ENCODE peak calls at places on chromosomes 6 and 20, in ten cellular contexts. F, Y, W, R, H, X, A, L, C and Z are unnamed samples.

GRCh38 chr20:44908987-44909871 is 631 bp upstream of the PABPC1L start:
- DNase-seq in F (no peak), Y (no peak), W (no peak), R (no peak), H (no peak), X (no peak), A (no peak), L (no peak), C (no peak), Z (no peak)

GRCh38 chr20:63316502-63316921 is 23.5 kb downstream of the COL20A1 start:
- DNase-seq in F (peak; percentile 24), Y (peak; percentile 17), W (no peak), R (no peak), H (no peak), X (no peak), A (no peak), L (no peak), C (no peak), Z (no peak)

GRCh38 chr6:54876365-54876764 is 29.8 kb downstream of the FAM83B start:
- DNase-seq in F (no peak), Y (no peak), W (no peak), R (no peak), H (no peak), X (peak; percentile 57), A (no peak), L (no peak), C (no peak), Z (no peak)

GRCh38 chr6:80535914-80536565 is 429.6 kb downstream of the BCKDHB start:
- DNase-seq in F (no peak), Y (no peak), W (no peak), R (no peak), H (no peak), X (no peak), A (no peak), L (no peak), C (peak; percentile 89), Z (no peak)

GRCh38 chr6:130417951-130418350 is 52.1 kb downstream of the TMEM200A start:
- DNase-seq in F (no peak), Y (no peak), W (no peak), R (no peak), H (peak; percentile 9), X (no peak), A (no peak), L (no peak), C (peak; percentile 9), Z (no peak)

GRCh38 chr6:160832422-160832821 is 130.4 kb downstream of the PLG start:
- DNase-seq in F (no peak), Y (no peak), W (no peak), R (no peak), H (no peak), X (no peak), A (no peak), L (no peak), C (peak; percentile 23), Z (no peak)

GRCh38 chr6:116633685-116634084 is 17.4 kb downstream of the RSPH4A start:
- DNase-seq in F (no peak), Y (no peak), W (no peak), R (no peak), H (no peak), X (no peak), A (no peak), L (peak; percentile 68), C (no peak), Z (no peak)

GRCh38 chr20:59783020-59784010 is 150.1 kb downstream of the SYCP2 start:
- DNase-seq in F (peak; percentile 76), Y (peak; percentile 66), W (no peak), R (peak; percentile 78), H (peak; percentile 11), X (peak; percentile 66), A (peak; percentile 78), L (peak; percentile 89), C (peak; percentile 61), Z (peak; percentile 76)

DNA sequence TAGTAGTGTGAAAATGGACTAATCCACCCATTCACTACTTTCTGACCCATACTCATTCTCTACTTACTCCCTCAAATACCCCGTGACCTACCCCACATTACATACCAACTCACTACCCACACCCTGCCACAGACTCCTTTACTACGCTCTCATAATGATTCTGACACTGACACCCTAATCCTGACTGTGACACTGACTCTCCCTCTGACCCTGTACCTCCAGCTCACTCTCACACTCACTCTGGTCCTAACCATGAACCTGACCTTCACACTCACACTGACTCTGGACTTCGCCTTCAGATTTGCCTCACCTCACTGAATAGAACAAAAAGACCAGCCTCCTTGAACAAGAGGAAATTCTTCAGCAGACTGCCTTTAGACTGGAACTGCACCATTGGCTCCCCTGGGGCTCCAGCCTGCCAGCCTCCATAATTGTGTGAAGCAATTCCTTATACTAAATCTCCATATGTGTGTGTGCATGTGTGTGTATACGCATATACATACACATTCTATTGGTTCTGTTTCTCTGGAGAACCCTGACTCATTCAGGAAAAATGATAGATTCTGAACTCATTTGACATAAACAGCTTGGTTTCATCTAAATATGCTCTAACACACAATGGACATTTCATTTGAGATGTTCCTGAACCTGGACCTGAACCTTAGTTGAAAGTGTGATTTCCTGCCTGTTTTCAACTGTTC is 10.6 kb upstream of the ZNF343 start:
- DNase-seq in F (no peak), Y (no peak), W (no peak), R (no peak), H (no peak), X (no peak), A (no peak), L (no peak), C (no peak), Z (no peak)
- TF ChIP-seq CTCF in F (no peak), Y (no peak), W (no peak), R (no peak), H (no peak), X (no peak), A (no peak), L (no peak), C (no peak), Z (no peak)

GRCh38 chr6:17173071-17173470 is 71.2 kb downstream of the STMND1 start:
- DNase-seq in F (no peak), Y (no peak), W (no peak), R (no peak), H (no peak), X (no peak), A (no peak), L (no peak), C (no peak), Z (no peak)

GRCh38 chr6:17165383-17165782 is 63.5 kb downstream of the STMND1 start:
- DNase-seq in F (no peak), Y (no peak), W (peak; percentile 44), R (no peak), H (no peak), X (no peak), A (no peak), L (no peak), C (no peak), Z (no peak)

GRCh38 chr6:17169701-17170100 is 67.9 kb downstream of the STMND1 start:
- DNase-seq in F (no peak), Y (no peak), W (no peak), R (no peak), H (no peak), X (no peak), A (no peak), L (no peak), C (no peak), Z (no peak)

GRCh38 chr6:17169291-17169690 is 67.4 kb downstream of the STMND1 start:
- DNase-seq in F (no peak), Y (peak; percentile 83), W (no peak), R (no peak), H (no peak), X (no peak), A (no peak), L (no peak), C (no peak), Z (no peak)

GRCh38 chr6:17167327-17167979 is 65.6 kb downstream of the STMND1 start:
- DNase-seq in F (no peak), Y (peak; percentile 63), W (no peak), R (no peak), H (no peak), X (peak; percentile 53), A (peak; percentile 52), L (peak; percentile 82), C (peak; percentile 77), Z (peak; percentile 43)
- TF ChIP-seq CTCF in F (no peak), Y (peak; percentile 61), W (peak; percentile 69), R (peak; percentile 20), H (peak; percentile 62), X (peak; percentile 20), A (peak; percentile 66), L (peak; percentile 69), C (peak; percentile 83), Z (peak; percentile 43)

DNA sequence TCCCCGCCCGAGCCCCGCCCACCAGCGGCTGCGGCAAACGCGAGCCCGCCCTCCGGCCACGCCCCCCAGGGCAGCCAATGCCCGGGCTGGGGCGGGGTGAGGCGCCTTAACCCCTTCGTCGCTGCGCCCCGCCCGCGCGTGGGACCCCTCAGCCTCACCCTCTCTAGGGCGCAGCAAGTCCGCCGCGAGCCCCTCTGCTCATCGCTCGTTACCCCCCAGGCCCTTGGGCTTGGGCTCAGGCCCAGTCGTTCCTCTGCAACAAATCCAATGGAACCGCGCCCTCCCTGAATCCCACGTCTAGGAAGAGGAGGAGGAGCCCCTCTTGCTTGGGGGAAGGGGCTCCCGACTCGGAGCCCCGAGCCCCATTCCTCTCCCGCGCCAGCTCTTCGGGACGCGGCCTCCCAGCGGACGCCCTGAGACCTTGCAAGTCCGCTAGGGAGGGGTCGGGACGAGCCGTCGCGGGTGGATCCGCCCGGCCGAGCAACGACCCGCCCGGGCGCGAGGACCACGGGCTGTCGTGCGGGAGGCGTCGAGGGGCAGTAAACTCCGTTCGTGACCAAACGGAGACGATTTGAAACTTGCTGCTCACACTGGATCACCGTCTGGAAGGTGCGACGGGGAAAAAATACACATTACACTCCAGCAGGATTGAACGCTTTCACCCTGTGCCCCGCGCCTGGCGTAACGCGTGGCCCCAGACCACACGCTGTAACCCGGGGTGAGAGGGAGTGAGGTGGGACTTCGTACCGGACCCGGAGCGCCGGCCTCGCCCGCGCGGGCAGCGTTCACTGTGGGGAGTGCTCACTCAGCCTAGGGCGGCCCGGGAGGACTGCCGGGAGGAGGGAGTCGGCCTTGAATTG is 463 bp upstream of the LZTS3 start:
- DNase-seq in F (peak; percentile 98), Y (peak; percentile 94), W (no peak), R (peak; percentile 92), H (peak; percentile 29), X (peak; percentile 95), A (peak; percentile 94), L (peak; percentile 95), C (peak; percentile 83), Z (peak; percentile 98)
- TF ChIP-seq CTCF in F (no peak), Y (peak; percentile 32), W (peak; percentile 39), R (no peak), H (peak; percentile 24), X (no peak), A (peak; percentile 45), L (peak; percentile 22), C (no peak), Z (peak; percentile 17)

DNA sequence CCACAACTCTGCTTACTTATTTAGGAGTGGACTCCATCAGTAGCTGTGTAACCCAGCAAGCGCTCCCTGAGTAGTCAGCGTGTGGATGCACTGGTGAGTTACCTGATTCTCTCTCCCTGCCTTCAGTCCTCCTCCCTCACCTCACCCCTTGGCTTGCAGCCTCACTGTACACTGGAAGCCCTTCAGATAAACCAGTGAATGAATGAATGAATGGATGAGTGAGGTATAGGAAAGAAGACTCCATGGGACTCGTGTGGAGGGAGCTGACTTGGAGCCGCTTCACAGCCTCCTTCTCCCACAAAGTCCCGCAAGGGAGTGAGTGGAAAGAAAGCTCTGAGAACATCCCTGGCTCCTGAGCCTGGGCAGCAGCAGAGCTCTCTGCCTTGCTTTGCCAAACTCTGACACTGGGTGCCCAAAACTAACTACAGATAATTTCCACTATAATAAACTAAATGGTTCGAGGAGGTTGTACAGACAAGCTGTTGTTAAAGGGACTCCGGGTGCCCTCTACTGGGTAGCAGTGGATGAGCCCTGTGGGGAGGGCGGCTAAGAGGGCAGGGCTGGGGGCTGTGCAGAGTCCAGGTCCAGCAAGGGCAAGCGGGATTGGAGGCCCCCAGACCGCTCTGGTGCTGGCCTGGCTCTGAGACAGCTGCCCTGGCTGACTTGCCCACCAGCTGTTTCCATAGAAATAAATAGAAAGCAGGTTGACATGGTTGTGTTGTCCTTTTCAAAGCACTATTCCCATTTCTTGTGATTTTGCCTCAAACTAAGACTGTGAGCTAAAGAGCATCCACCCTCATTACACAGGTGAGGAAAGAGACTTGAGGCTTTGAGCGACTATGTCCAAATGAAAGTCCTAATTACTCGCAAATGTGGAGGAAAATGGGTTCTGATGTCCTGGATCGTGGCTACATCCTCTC is 167.7 kb upstream of the CST7 start:
- DNase-seq in F (peak; percentile 54), Y (peak; percentile 23), W (no peak), R (peak; percentile 73), H (no peak), X (no peak), A (no peak), L (peak; percentile 44), C (peak; percentile 45), Z (peak; percentile 23)
- TF ChIP-seq CTCF in F (no peak), Y (peak; percentile 15), W (peak; percentile 77), R (peak; percentile 61), H (peak; percentile 80), X (no peak), A (peak; percentile 56), L (peak; percentile 54), C (peak; percentile 62), Z (no peak)